ENCODE peak calls at places on chromosome 11, in four cellular contexts. C is hepatocyte, G is GM23338, J is OCI-LY7. X is an unnamed sample.

GRCh38 chr11:97454988-97455387 is 1065.2 kb downstream of the JRKL start:
- DNase-seq in C (peak; percentile 50), G (peak; percentile 20), J (no peak), X (peak; percentile 30)

GRCh38 chr11:47106839-47107520 is 69.7 kb downstream of the ARFGAP2 start:
- DNase-seq in C (no peak), G (no peak), J (peak; percentile 34), X (peak; percentile 39)

GRCh38 chr11:14304601-14305000 is 54.4 kb downstream of the RRAS2 start:
- DNase-seq in C (no peak), G (peak; percentile 32), J (no peak), X (peak; percentile 36)

GRCh38 chr11:131690362-131690761 is 319.9 kb downstream of the NTM start:
- DNase-seq in C (no peak), G (no peak), J (no peak), X (no peak)

GRCh38 chr11:72753341-72754148 is 1.3 kb upstream of the ARAP1 start:
- DNase-seq in C (no peak), G (no peak), J (no peak), X (no peak)

GRCh38 chr11:92424281-92424680 is 199.7 kb downstream of the FAT3 start:
- DNase-seq in C (no peak), G (no peak), J (no peak), X (no peak)

GRCh38 chr11:44964526-44965209 is 14.0 kb upstream of the TP53I11 start:
- DNase-seq in C (no peak), G (peak; percentile 67), J (no peak), X (peak; percentile 72)

GRCh38 chr11:19723572-19724342 is 11.1 kb downstream of the NAV2 start:
- DNase-seq in C (peak; percentile 22), G (no peak), J (no peak), X (no peak)

GRCh38 chr11:31817054-31817620 is 6.0 kb upstream of the PAX6 start:
- DNase-seq in C (no peak), G (peak; percentile 60), J (no peak), X (peak; percentile 86)

DNA sequence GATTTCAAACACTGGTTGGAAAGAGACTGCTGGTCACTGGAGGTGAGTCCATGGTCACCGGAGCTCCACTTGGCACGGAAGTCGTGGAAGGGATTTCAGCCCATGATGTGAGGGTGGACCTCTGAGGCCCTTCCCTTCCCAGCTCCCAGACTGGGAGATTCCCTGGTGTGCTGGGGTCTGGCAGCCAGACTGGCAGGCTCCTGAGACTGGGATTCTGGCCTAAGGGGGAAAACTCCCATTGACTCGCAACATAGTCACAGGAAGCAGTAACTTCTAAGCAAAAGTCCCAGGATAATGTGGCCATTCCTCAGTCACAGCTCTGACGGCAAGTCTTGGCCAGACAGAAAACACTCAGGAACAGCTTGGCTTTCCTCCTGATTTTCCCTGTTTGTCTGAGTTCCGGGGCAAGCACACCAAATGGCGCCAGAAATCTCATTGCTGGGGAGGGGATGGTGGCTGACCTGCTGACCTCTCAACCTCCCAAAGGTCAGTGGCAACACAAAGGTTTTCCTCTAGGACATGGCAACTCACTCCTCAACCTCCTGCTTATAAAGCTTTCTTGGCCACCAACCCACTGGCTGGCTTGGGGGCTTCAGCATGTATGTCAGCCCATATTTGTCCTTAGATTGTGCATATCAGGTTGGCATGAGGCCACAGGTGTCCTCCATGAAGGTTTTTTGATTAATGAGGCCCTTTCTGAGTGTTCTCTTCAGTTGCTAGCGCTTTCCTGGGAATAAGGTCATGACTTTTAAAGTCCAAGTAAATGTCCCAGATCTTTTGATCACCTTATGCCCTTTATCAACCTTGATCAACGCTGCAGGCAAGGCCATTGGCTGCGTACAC is 99.5 kb downstream of the CCDC81 start:
- DNase-seq in C (no peak), G (no peak), J (no peak), X (no peak)
- H2AFZ ChIP-seq in C (no peak overlapping the region), G (no peak overlapping the region), J (no peak overlapping the region), X (no peak overlapping the region)

GRCh38 chr11:99686838-99687237 is 666.1 kb downstream of the CNTN5 start:
- DNase-seq in C (no peak), G (no peak), J (no peak), X (no peak)
- H3K4me2 ChIP-seq in C (peak overlapping the region; percentile 1), G (no peak overlapping the region), J (no peak overlapping the region), X (no peak overlapping the region)

GRCh38 chr11:35955636-35956035 is 11.8 kb downstream of the LDLRAD3 start:
- DNase-seq in C (no peak), G (no peak), J (no peak), X (no peak)
- H2AFZ ChIP-seq in C (no peak overlapping the region), G (no peak overlapping the region), J (no peak overlapping the region), X (no peak overlapping the region)

GRCh38 chr11:68040121-68040956 is 1.5 kb downstream of the TCIRG1 start:
- DNase-seq in C (peak; percentile 77), G (peak; percentile 75), J (peak; percentile 84), X (peak; percentile 45)
- H3K4me2 ChIP-seq in C (peak overlapping the region; percentile 84), G (peak overlapping the region; percentile 90), J (peak overlapping the region; percentile 97), X (no peak overlapping the region)

GRCh38 chr11:112778091-112778889 is 182.9 kb upstream of the NCAM1 start:
- DNase-seq in C (no peak), G (no peak), J (no peak), X (no peak)
- H2AFZ ChIP-seq in C (no peak overlapping the region), G (peak overlapping the region; percentile 28), J (no peak overlapping the region), X (no peak overlapping the region)

DNA sequence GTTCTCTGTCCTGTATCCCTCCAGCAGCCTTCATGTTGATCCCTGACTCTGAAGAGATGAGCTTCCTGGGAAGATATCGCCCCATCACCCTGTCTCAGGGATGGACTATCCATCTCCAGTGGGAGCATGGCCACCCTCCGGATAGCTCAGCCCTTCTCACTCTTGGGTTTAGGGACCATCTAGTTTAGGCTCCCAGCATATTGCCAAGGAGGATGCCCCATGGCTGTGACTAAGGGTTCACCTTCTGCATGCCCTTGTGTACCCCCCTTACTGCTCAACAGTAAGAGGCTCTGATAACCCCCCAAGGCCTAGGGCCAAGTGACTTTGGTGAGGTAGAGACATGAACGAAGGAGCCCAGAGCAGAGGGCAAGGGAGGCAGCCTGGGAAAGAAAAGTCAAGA is 1.3 kb downstream of the TMPRSS13 start:
- DNase-seq in C (no peak), G (no peak), J (no peak), X (no peak)
- H3K4me2 ChIP-seq in C (no peak overlapping the region), G (no peak overlapping the region), J (no peak overlapping the region), X (no peak overlapping the region)

DNA sequence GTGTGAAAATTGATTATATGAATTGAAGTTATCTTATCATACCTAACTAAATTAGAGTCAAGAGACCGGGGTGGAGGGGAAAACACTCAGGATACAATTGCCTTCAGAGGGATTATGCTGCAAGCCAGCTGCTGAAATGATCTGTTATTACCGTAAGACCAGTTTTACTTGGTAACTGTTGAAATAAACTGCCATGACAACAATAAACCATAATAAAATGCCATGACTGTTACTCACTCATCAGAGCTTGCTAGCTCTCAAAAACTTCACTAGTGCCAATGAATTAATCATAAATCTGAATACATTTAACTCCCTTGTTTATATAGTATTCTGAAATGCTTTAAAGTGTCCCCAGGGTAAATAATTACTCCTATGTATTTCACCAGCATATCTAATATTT is 68.2 kb downstream of the CASP12 start:
- DNase-seq in C (no peak), G (no peak), J (no peak), X (no peak)
- H2AFZ ChIP-seq in C (no peak overlapping the region), G (no peak overlapping the region), J (no peak overlapping the region), X (no peak overlapping the region)

GRCh38 chr11:117715801-117716200 is 81.2 kb downstream of the DSCAML1 start:
- DNase-seq in C (no peak), G (no peak), J (no peak), X (no peak)

GRCh38 chr11:117719480-117719879 is 77.5 kb downstream of the DSCAML1 start:
- DNase-seq in C (no peak), G (no peak), J (no peak), X (no peak)

GRCh38 chr11:117720061-117720511 is 76.9 kb downstream of the DSCAML1 start:
- DNase-seq in C (peak; percentile 26), G (peak; percentile 69), J (no peak), X (peak; percentile 81)

GRCh38 chr11:117716652-117717440 is 80.2 kb downstream of the DSCAML1 start:
- DNase-seq in C (no peak), G (no peak), J (no peak), X (no peak)

GRCh38 chr11:117717485-117718314 is 79.3 kb downstream of the DSCAML1 start:
- DNase-seq in C (peak; percentile 69), G (peak; percentile 75), J (no peak), X (peak; percentile 35)
- H3K4me2 ChIP-seq in C (peak overlapping the region; percentile 45), G (peak overlapping the region; percentile 68), J (no peak overlapping the region), X (peak overlapping the region; percentile 22)

GRCh38 chr11:96390403-96390830 is 604 bp downstream of the JRKL start:
- DNase-seq in C (no peak), G (no peak), J (no peak), X (no peak)
- H2AFZ ChIP-seq in C (peak overlapping the region; percentile 77), G (peak overlapping the region; percentile 79), J (peak overlapping the region; percentile 88), X (peak overlapping the region; percentile 30)